ENCODE peak calls at places on chromosomes 13 and 19, in nine cellular contexts. T is NCI-H1694 treated with DMSO at 0.1 percent for 48 hours; R is HS-5; H is sciatic nerve; L is stimulated activated CD4-positive, alpha-beta T cell treated with anti-CD3 and anti-CD28 coated beads, Interleukin-2, amount 100 ng/mL, for 24 hours; D is ovary; U is adrenal gland; I is left ventricle myocardium inferior; V is amniotic stem cell. S is an unnamed sample.

GRCh38 chr13:44759222-44759721 is 183.1 kb upstream of the TSC22D1 start:
- DNase-seq in T (no peak), R (no peak), H (no peak), L (no peak), D (no peak), U (no peak), I (no peak), V (no peak), S (no peak)

GRCh38 chr13:48411281-48412099 is 1.4 kb downstream of the LPAR6 start:
- DNase-seq in T (no peak), R (no peak), H (no peak), L (peak; percentile 16), D (no peak), U (no peak), I (no peak), V (no peak), S (no peak)

GRCh38 chr19:46489445-46490272 is 6.0 kb downstream of the PNMA8B start:
- DNase-seq in T (no peak), R (no peak), H (no peak), L (no peak), D (peak; percentile 70), U (peak; percentile 78), I (peak; percentile 55), V (no peak), S (peak; percentile 69)

GRCh38 chr19:58558623-58559274 is 338 bp upstream of the UBE2M start:
- DNase-seq in T (no peak), R (peak; percentile 69), H (peak; percentile 100), L (peak; percentile 100), D (peak; percentile 100), U (peak; percentile 100), I (peak; percentile 99), V (no peak), S (peak; percentile 100)

GRCh38 chr19:50280983-50281382 is 48.2 kb downstream of the KCNC3 start:
- DNase-seq in T (no peak), R (no peak), H (no peak), L (no peak), D (no peak), U (no peak), I (no peak), V (no peak), S (no peak)

GRCh38 chr13:26476744-26477129 is 80.7 kb upstream of the WASF3 start:
- DNase-seq in T (no peak), R (no peak), H (no peak), L (no peak), D (no peak), U (no peak), I (no peak), V (no peak), S (no peak)

GRCh38 chr13:70523622-70524021 is 415.4 kb upstream of the KLHL1 start:
- DNase-seq in T (no peak), R (no peak), H (no peak), L (no peak), D (no peak), U (no peak), I (no peak), V (no peak), S (no peak)

GRCh38 chr19:42253245-42254082 is 1.5 kb downstream of the ERF start:
- DNase-seq in T (no peak), R (no peak), H (peak; percentile 86), L (peak; percentile 78), D (peak; percentile 79), U (peak; percentile 76), I (peak; percentile 65), V (no peak), S (peak; percentile 80)

GRCh38 chr19:13428352-13428751 is 77.9 kb downstream of the CACNA1A start:
- DNase-seq in T (peak; percentile 37), R (no peak), H (no peak), L (peak; percentile 22), D (no peak), U (no peak), I (no peak), V (no peak), S (no peak)

GRCh38 chr13:112071011-112071901 is 4.3 kb downstream of the SOX1 start:
- DNase-seq in T (no peak), R (no peak), H (no peak), L (no peak), D (no peak), U (no peak), I (no peak), V (no peak), S (no peak)

GRCh38 chr19:7257148-7258041 is 36.8 kb downstream of the INSR start:
- DNase-seq in T (no peak), R (peak; percentile 65), H (no peak), L (no peak), D (peak; percentile 75), U (peak; percentile 97), I (no peak), V (no peak), S (no peak)

GRCh38 chr19:4089946-4090345 is 23.2 kb upstream of the ZBTB7A start:
- DNase-seq in T (no peak), R (no peak), H (no peak), L (no peak), D (no peak), U (no peak), I (no peak), V (no peak), S (no peak)

S was measured in psoas muscle.